ENCODE peak calls at places on chromosomes 7 and 10, in ten cellular contexts. A, Z, L, V, Q, N, J, X, E and O are unnamed samples.

GRCh38 chr10:14648936-14649335 is 125.8 kb downstream of the FAM107B start:
- DNase-seq in N (no peak), V (no peak), Q (no peak), E (no peak), J (no peak), A (no peak), L (no peak), Z (no peak), X (no peak), O (no peak)

GRCh38 chr10:24519950-24520349 is 203.7 kb downstream of the ARHGAP21 start:
- DNase-seq in A (no peak), E (no peak), N (no peak), J (no peak), L (no peak), X (no peak), Q (no peak), V (no peak), Z (no peak), O (no peak)

GRCh38 chr10:12807096-12807755 is 194.3 kb downstream of the CCDC3 start:
- DNase-seq in N (no peak), L (no peak), E (no peak), A (no peak), Q (no peak), J (no peak), V (no peak), X (no peak), Z (no peak), O (no peak)

GRCh38 chr7:22356855-22357310 is at the start of gene RAPGEF5:
- DNase-seq in X (no peak), A (peak; percentile 40), Q (peak; percentile 43), N (no peak), L (peak; percentile 65), E (no peak), V (no peak), J (peak; percentile 12), Z (no peak), O (peak; percentile 66)

GRCh38 chr10:62959553-62959952 is 143.4 kb upstream of the EGR2 start:
- DNase-seq in N (no peak), A (no peak), V (no peak), X (no peak), Z (no peak), Q (no peak), E (no peak), L (no peak), J (no peak), O (no peak)

GRCh38 chr7:11539853-11540252 is 292.1 kb downstream of the THSD7A start:
- DNase-seq in Q (no peak), A (no peak), N (no peak), J (no peak), L (no peak), Z (no peak), E (no peak), X (no peak), V (no peak), O (no peak)

GRCh38 chr10:79266092-79266491 is 81.2 kb upstream of the PPIF start:
- DNase-seq in V (no peak), L (peak; percentile 74), X (no peak), A (no peak), N (no peak), Q (no peak), Z (no peak), J (no peak), E (no peak), O (no peak)

GRCh38 chr7:46385662-46386309 is 464.7 kb upstream of the IGFBP3 start:
- DNase-seq in L (no peak), E (no peak), J (no peak), Q (no peak), Z (no peak), X (peak; percentile 79), A (no peak), V (no peak), N (no peak), O (no peak)

GRCh38 chr10:23053036-23053435 is 42.3 kb upstream of the MSRB2 start:
- DNase-seq in V (no peak), Q (no peak), L (no peak), Z (no peak), A (peak; percentile 69), X (peak; percentile 64), E (no peak), N (peak; percentile 86), J (no peak), O (no peak)

GRCh38 chr7:115088938-115089337 is 167.0 kb downstream of the MDFIC start:
- DNase-seq in L (no peak), N (no peak), X (no peak), Z (no peak), J (no peak), Q (no peak), A (no peak), E (no peak), V (no peak), O (no peak)

GRCh38 chr10:96334888-96335526 is 23.8 kb downstream of the OPALIN start:
- DNase-seq in X (peak; percentile 55), J (peak; percentile 33), N (no peak), A (no peak), E (peak; percentile 17), Q (peak; percentile 21), L (peak; percentile 25), Z (peak; percentile 3), V (no peak), O (peak; percentile 76)

GRCh38 chr7:23222439-23223045 is 24.0 kb upstream of the GPNMB start:
- DNase-seq in X (no peak), Z (no peak), Q (no peak), L (no peak), V (no peak), J (no peak), N (no peak), A (no peak), E (no peak), O (no peak)

GRCh38 chr7:44445986-44446671 is 44.3 kb downstream of the NUDCD3 start:
- DNase-seq in A (no peak), J (no peak), N (no peak), E (no peak), Z (no peak), V (no peak), Q (no peak), L (no peak), X (no peak), O (no peak)

GRCh38 chr7:158811461-158811860 is 17.8 kb downstream of the ESYT2 start:
- DNase-seq in N (peak; percentile 65), V (no peak), Z (no peak), L (no peak), J (no peak), A (no peak), X (peak; percentile 55), Q (no peak), E (no peak), O (no peak)

GRCh38 chr10:132464256-132465192 is 67.5 kb downstream of the PWWP2B start:
- DNase-seq in N (no peak), A (no peak), L (no peak), J (no peak), X (no peak), Q (peak; percentile 72), Z (no peak), E (no peak), V (no peak), O (no peak)

GRCh38 chr10:96719850-96720421 is 378 bp downstream of the PIK3AP1 start:
- DNase-seq in A (peak; percentile 78), L (peak; percentile 88), Z (peak; percentile 58), N (peak; percentile 53), E (no peak), J (peak; percentile 52), V (no peak), X (peak; percentile 49), Q (no peak), O (peak; percentile 80)

GRCh38 chr10:101512741-101513140 is 75.3 kb downstream of the POLL start:
- DNase-seq in X (no peak), V (no peak), J (no peak), E (peak; percentile 1), Z (no peak), A (no peak), Q (no peak), N (no peak), L (no peak), O (no peak)

GRCh38 chr10:86970152-86970886 is 2.0 kb downstream of the ADIRF start:
- DNase-seq in J (no peak), Z (no peak), L (no peak), Q (peak; percentile 25), X (no peak), V (peak; percentile 85), E (no peak), A (peak; percentile 77), N (peak; percentile 76), O (peak; percentile 3)

GRCh38 chr7:142796501-142797341 is 26.0 kb downstream of the PRSS2 start:
- DNase-seq in J (no peak), Z (no peak), Q (no peak), V (no peak), E (no peak), X (no peak), L (peak; percentile 31), N (no peak), A (no peak), O (no peak)

GRCh38 chr7:149854611-149855367 is 16.6 kb downstream of the ZNF862 start:
- DNase-seq in E (no peak), L (no peak), X (no peak), A (peak; percentile 78), V (no peak), N (peak; percentile 63), Q (peak; percentile 56), Z (no peak), J (no peak), O (peak; percentile 69)

GRCh38 chr7:89813096-89813495 is 341.2 kb upstream of the STEAP1 start:
- DNase-seq in L (no peak), Q (no peak), N (no peak), Z (no peak), V (no peak), A (no peak), E (no peak), J (no peak), X (no peak), O (no peak)

GRCh38 chr7:18667466-18667865 is 171.9 kb downstream of the HDAC9 start:
- DNase-seq in E (peak; percentile 66), V (no peak), X (peak; percentile 14), L (no peak), A (no peak), N (no peak), Z (no peak), J (no peak), Q (no peak), O (no peak)

GRCh38 chr7:85185355-85186082 is 1.3 kb downstream of the SEMA3D start:
- DNase-seq in J (peak; percentile 46), N (peak; percentile 36), Q (peak; percentile 33), V (peak; percentile 89), L (no peak), A (peak; percentile 52), E (peak; percentile 39), Z (no peak), X (peak; percentile 28), O (peak; percentile 62)

GRCh38 chr10:24920907-24921881 is 31.2 kb downstream of the PRTFDC1 start:
- DNase-seq in L (peak; percentile 53), Q (peak; percentile 48), J (no peak), V (no peak), E (peak; percentile 82), X (peak; percentile 81), A (peak; percentile 78), N (peak; percentile 39), Z (no peak), O (peak; percentile 10)

GRCh38 chr10:32955299-32955772 is 2.7 kb downstream of the ITGB1 start:
- DNase-seq in X (no peak), E (no peak), Q (no peak), Z (no peak), A (no peak), N (no peak), V (no peak), L (no peak), J (no peak), O (no peak)

GRCh38 chr7:139657749-139658148 is 120.0 kb downstream of the HIPK2 start:
- DNase-seq in L (no peak), N (no peak), X (no peak), Q (no peak), V (no peak), Z (no peak), E (no peak), J (no peak), A (no peak), O (no peak)

GRCh38 chr7:2660359-2661095 is 27.5 kb upstream of the AMZ1 start:
- DNase-seq in X (no peak), A (no peak), N (no peak), J (no peak), V (no peak), Q (no peak), L (no peak), Z (no peak), E (no peak), O (no peak)

GRCh38 chr10:24513155-24513554 is 210.5 kb downstream of the ARHGAP21 start:
- DNase-seq in E (peak; percentile 9), V (no peak), J (no peak), X (peak; percentile 13), A (no peak), Z (no peak), L (peak; percentile 17), Q (peak; percentile 10), N (no peak), O (peak; percentile 25)